ENCODE peak calls at places on chromosomes 7 and 10, in ten cellular contexts. S is CD8-positive, alpha-beta memory T cell; F is AG04449; D is AG09309; H is epithelial cell of esophagus; A is transverse colon; I is tibial nerve; B is CD8-positive, alpha-beta T cell; J is psoas muscle; R is ovary. K is an unnamed sample.

GRCh38 chr10:132550366-132551092 is 12.9 kb downstream of the INPP5A start:
- DNase-seq in S (no peak), F (no peak), D (no peak), H (no peak), A (no peak), I (no peak), B (no peak), J (peak; percentile 54), R (no peak), K (no peak)

GRCh38 chr10:78211476-78212110 is 177.9 kb downstream of the RPS24 start:
- DNase-seq in S (no peak), F (no peak), D (peak; percentile 33), H (peak; percentile 44), A (no peak), I (peak; percentile 45), B (no peak), J (no peak), R (peak; percentile 55), K (peak; percentile 2)

GRCh38 chr10:33174674-33175073 is 159.8 kb downstream of the NRP1 start:
- DNase-seq in S (no peak), F (no peak), D (no peak), H (no peak), A (no peak), I (no peak), B (no peak), J (no peak), R (no peak), K (no peak)

GRCh38 chr7:99293167-99293566 is 20.5 kb downstream of the MYH16 start:
- DNase-seq in S (no peak), F (no peak), D (no peak), H (no peak), A (no peak), I (no peak), B (no peak), J (no peak), R (no peak), K (no peak)

GRCh38 chr7:135879238-135879637 is 97.9 kb downstream of the MTPN start:
- DNase-seq in S (no peak), F (no peak), D (no peak), H (peak; percentile 39), A (no peak), I (no peak), B (no peak), J (no peak), R (no peak), K (no peak)

GRCh38 chr7:149719050-149719899 is 54.1 kb downstream of the ZNF467 start:
- DNase-seq in S (no peak), F (no peak), D (no peak), H (peak; percentile 33), A (no peak), I (no peak), B (no peak), J (no peak), R (no peak), K (peak; percentile 29)

GRCh38 chr7:115585015-115585655 is 445.4 kb downstream of the TFEC start:
- DNase-seq in S (no peak), F (no peak), D (no peak), H (peak; percentile 80), A (no peak), I (no peak), B (no peak), J (peak; percentile 17), R (no peak), K (peak; percentile 2)

GRCh38 chr7:105178928-105179541 is 165.0 kb downstream of the KMT2E start:
- DNase-seq in S (no peak), F (no peak), D (no peak), H (peak; percentile 22), A (no peak), I (no peak), B (no peak), J (no peak), R (no peak), K (no peak)

DNA sequence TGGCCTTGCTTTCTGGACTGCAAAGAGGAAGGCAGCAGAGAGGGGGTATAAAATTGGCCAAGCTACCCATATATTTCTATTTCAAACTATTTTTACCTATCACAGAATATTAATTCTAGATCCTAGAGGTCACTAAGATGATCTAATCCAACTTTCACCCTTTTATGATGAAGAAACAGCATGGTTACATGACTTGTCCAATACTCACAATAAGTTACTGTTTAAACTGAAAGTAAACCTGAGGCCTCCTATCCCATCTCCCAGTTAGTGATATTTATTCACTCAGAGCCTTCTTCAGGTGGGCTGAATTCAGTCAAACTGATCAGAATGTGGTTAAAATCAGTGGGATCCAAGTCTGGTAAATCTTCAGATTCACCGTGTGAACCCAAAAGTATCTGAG is 1345.1 kb downstream of the XPNPEP1 start:
- DNase-seq in S (no peak), F (no peak), D (no peak), H (no peak), A (no peak), I (no peak), B (no peak), J (no peak), R (no peak), K (no peak)
- H3K4me3 ChIP-seq in S (no peak overlapping the region), F (no peak overlapping the region), D (no peak overlapping the region), H (no peak overlapping the region), A (no peak overlapping the region), I (no peak overlapping the region), B (no peak overlapping the region), J (no peak overlapping the region), R (no peak overlapping the region), K (no peak overlapping the region)

GRCh38 chr10:14645239-14645960 is 129.3 kb downstream of the FAM107B start:
- DNase-seq in S (no peak), F (no peak), D (no peak), H (no peak), A (no peak), I (no peak), B (no peak), J (no peak), R (no peak), K (no peak)
- H3K4me3 ChIP-seq in S (no peak overlapping the region), F (no peak overlapping the region), D (no peak overlapping the region), H (no peak overlapping the region), A (no peak overlapping the region), I (no peak overlapping the region), B (no peak overlapping the region), J (no peak overlapping the region), R (no peak overlapping the region), K (no peak overlapping the region)

GRCh38 chr10:118621304-118621942 is 26.0 kb upstream of the PRLHR start:
- DNase-seq in S (no peak), F (no peak), D (no peak), H (peak; percentile 25), A (no peak), I (no peak), B (peak; percentile 20), J (no peak), R (no peak), K (no peak)
- H3K4me3 ChIP-seq in S (peak overlapping the region; percentile 1), F (no peak overlapping the region), D (no peak overlapping the region), H (no peak overlapping the region), A (no peak overlapping the region), I (no peak overlapping the region), B (no peak overlapping the region), J (no peak overlapping the region), R (no peak overlapping the region), K (no peak overlapping the region)

DNA sequence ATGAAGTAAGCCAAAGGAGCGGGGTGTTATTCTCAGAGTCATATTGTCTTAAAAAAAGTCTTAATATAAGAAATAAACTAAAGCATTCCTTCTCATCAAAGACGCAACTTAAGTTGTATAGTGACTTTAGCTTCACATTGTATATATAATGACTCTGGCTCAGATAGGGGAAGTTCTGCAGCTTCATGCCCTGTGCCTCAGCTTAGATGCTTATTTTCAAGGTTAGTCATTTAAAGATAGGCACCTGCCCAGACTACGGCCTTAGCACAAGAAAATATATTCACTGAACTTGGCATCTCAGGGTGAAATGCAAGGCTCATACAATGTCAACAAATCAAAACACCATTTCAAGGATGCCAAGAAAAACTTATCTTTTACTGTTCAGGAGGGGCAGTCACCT is 52.8 kb upstream of the DNAJB12 start:
- DNase-seq in S (no peak), F (no peak), D (no peak), H (no peak), A (no peak), I (no peak), B (no peak), J (no peak), R (no peak), K (no peak)
- H3K4me3 ChIP-seq in S (no peak overlapping the region), F (no peak overlapping the region), D (no peak overlapping the region), H (no peak overlapping the region), A (no peak overlapping the region), I (no peak overlapping the region), B (no peak overlapping the region), J (no peak overlapping the region), R (no peak overlapping the region), K (no peak overlapping the region)

GRCh38 chr7:78768859-78769258 is 684.6 kb downstream of the MAGI2 start:
- DNase-seq in S (no peak), F (no peak), D (no peak), H (no peak), A (no peak), I (no peak), B (no peak), J (no peak), R (no peak), K (no peak)
- H3K4me3 ChIP-seq in S (no peak overlapping the region), F (peak overlapping the region; percentile 51), D (peak overlapping the region; percentile 45), H (no peak overlapping the region), A (no peak overlapping the region), I (peak overlapping the region; percentile 10), B (no peak overlapping the region), J (peak overlapping the region; percentile 68), R (no peak overlapping the region), K (no peak overlapping the region)

GRCh38 chr7:1027285-1028043 is 16.9 kb upstream of the GPR146 start:
- DNase-seq in S (no peak), F (no peak), D (no peak), H (peak; percentile 46), A (no peak), I (no peak), B (no peak), J (peak; percentile 56), R (peak; percentile 64), K (no peak)

GRCh38 chr7:1028044-1028770 is 16.1 kb upstream of the GPR146 start:
- DNase-seq in S (peak; percentile 77), F (no peak), D (peak; percentile 43), H (peak; percentile 89), A (peak; percentile 93), I (peak; percentile 85), B (peak; percentile 76), J (peak; percentile 96), R (peak; percentile 96), K (peak; percentile 35)

GRCh38 chr7:1024876-1025746 is 19.2 kb upstream of the GPR146 start:
- DNase-seq in S (no peak), F (no peak), D (no peak), H (no peak), A (no peak), I (no peak), B (no peak), J (peak; percentile 39), R (no peak), K (no peak)

GRCh38 chr7:1025747-1026581 is 18.4 kb upstream of the GPR146 start:
- DNase-seq in S (no peak), F (no peak), D (no peak), H (no peak), A (no peak), I (no peak), B (no peak), J (peak; percentile 46), R (no peak), K (no peak)

DNA sequence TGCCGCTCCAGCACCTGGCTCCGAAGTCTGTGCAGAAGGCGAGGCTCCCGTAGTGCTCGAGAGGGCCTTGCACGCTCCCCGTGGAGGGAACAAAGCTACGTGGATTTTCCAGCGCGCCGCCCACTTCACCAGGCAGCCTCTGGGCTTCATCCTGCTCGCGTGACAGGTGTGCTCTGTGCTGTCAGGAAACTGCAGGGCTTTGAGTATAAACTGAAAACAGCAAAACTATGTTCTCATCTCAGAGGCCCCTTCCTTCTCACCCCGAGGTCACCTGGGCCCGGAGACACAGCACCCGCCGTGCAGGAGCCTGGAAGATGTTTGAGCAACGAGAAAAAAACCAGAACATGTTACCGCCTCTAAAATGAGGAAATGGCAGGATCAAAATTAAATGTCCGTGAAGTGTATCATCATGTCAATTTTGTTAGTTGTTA is 17.6 kb upstream of the GPR146 start:
- DNase-seq in S (no peak), F (no peak), D (no peak), H (no peak), A (no peak), I (no peak), B (no peak), J (peak; percentile 39), R (no peak), K (no peak)
- H3K4me3 ChIP-seq in S (no peak overlapping the region), F (peak overlapping the region; percentile 67), D (no peak overlapping the region), H (peak overlapping the region; percentile 52), A (no peak overlapping the region), I (no peak overlapping the region), B (no peak overlapping the region), J (no peak overlapping the region), R (no peak overlapping the region), K (no peak overlapping the region)